ENCODE peak calls at places on chromosomes 1 and 21, in four cellular contexts. One of them, this sample, is unnamed.
A peak's percentile ranks its signal among the peaks of the same experiment; 100 is the strongest.

GRCh38 chr1:52502789-52503188 is 50.1 kb downstream of the TUT4 start:
- DNase-seq in lung: no peak
- DNase-seq in mammary epithelial cell: no peak
- DNase-seq in astrocyte: no peak
- DNase-seq in this sample: no peak

GRCh38 chr1:39841429-39841828 is 41.9 kb downstream of the TRIT1 start:
- DNase-seq in astrocyte: no peak
- DNase-seq in mammary epithelial cell: no peak
- DNase-seq in lung: no peak
- DNase-seq in this sample: no peak

GRCh38 chr1:52296345-52296744 is 69.7 kb downstream of the CC2D1B start:
- DNase-seq in astrocyte: peak; percentile 46
- DNase-seq in mammary epithelial cell: peak; percentile 59
- DNase-seq in lung: no peak
- DNase-seq in this sample: no peak

GRCh38 chr1:8374356-8374755 is 56.4 kb downstream of the SLC45A1 start:
- DNase-seq in mammary epithelial cell: no peak
- DNase-seq in astrocyte: no peak
- DNase-seq in lung: no peak
- DNase-seq in this sample: no peak

GRCh38 chr1:95195046-95195445 is 39.0 kb upstream of the RWDD3 start:
- DNase-seq in astrocyte: no peak
- DNase-seq in mammary epithelial cell: no peak
- DNase-seq in lung: no peak
- DNase-seq in this sample: no peak

GRCh38 chr1:62457955-62458354 is 21.1 kb downstream of the USP1 start:
- DNase-seq in mammary epithelial cell: no peak
- DNase-seq in lung: no peak
- DNase-seq in astrocyte: no peak
- DNase-seq in this sample: no peak

GRCh38 chr1:48462716-48463285 is 9.2 kb downstream of the SPATA6 start:
- DNase-seq in mammary epithelial cell: no peak
- DNase-seq in astrocyte: no peak
- DNase-seq in lung: no peak
- DNase-seq in this sample: no peak

GRCh38 chr21:42991992-42992740 is 17.8 kb downstream of the PKNOX1 start:
- DNase-seq in lung: peak; percentile 61
- DNase-seq in astrocyte: peak; percentile 89
- DNase-seq in mammary epithelial cell: peak; percentile 21
- DNase-seq in this sample: peak; percentile 82

GRCh38 chr1:172041689-172042088 is 200.4 kb downstream of the DNM3 start:
- DNase-seq in mammary epithelial cell: no peak
- DNase-seq in astrocyte: peak; percentile 29
- DNase-seq in lung: no peak
- DNase-seq in this sample: no peak

GRCh38 chr1:51833700-51834099 is 44.8 kb downstream of the NRDC start:
- DNase-seq in astrocyte: peak; percentile 4
- DNase-seq in mammary epithelial cell: no peak
- DNase-seq in lung: no peak
- DNase-seq in this sample: no peak

GRCh38 chr21:36032647-36033406 is 27.5 kb downstream of the SETD4 start:
- DNase-seq in mammary epithelial cell: no peak
- DNase-seq in lung: no peak
- DNase-seq in astrocyte: no peak
- DNase-seq in this sample: no peak

GRCh38 chr1:245067257-245067656 is 87.5 kb upstream of the KIF26B start:
- DNase-seq in lung: no peak
- DNase-seq in astrocyte: peak; percentile 61
- DNase-seq in mammary epithelial cell: no peak
- DNase-seq in this sample: no peak

GRCh38 chr1:154717467-154718004 is 109.5 kb upstream of the ADAR start:
- DNase-seq in astrocyte: no peak
- DNase-seq in lung: no peak
- DNase-seq in mammary epithelial cell: no peak
- DNase-seq in this sample: no peak

GRCh38 chr1:110551278-110551809 is 32.4 kb upstream of the KCNA10 start:
- DNase-seq in astrocyte: no peak
- DNase-seq in lung: no peak
- DNase-seq in mammary epithelial cell: no peak
- DNase-seq in this sample: no peak
- H3K4me3 ChIP-seq in astrocyte: no peak overlapping the region
- H3K4me3 ChIP-seq in lung: no peak overlapping the region
- H3K4me3 ChIP-seq in mammary epithelial cell: no peak overlapping the region
- H3K4me3 ChIP-seq in this sample: no peak overlapping the region

DNA sequence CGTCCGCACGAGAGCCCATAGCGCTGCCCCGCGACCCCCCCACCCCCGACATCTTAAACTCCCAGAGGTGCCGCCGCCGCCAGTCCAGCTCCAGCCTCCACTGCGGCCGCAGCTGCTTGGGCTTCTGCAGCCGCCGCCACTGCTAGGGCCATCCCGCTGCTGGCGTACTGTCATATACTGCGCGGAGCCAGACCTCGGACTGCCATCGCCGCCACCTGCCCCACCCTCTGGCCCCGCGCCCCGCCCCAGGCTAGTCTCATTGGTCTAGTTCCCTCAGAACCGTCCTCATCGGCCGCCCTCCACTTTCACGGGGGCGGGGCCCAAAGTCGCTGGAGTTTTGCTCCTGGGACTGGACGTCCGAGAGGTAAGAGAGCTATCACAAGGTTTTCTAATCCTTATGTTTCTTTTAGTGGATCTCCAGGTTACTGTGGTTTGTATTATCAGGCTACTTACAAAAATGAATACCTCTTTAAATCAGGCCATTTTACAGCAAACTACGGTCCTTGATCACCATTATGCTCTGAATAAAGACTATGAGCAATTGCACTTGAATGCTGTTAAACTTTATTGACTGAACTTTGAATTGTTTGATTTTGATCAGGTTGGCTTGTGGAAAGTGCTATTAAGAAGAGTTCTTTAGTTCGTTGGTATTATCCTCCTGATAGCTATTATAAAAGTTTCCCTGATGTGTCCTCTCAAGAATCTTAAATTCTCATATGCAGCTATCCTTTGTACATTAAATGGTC is 2.8 kb upstream of the CD1D start:
- DNase-seq in astrocyte: peak; percentile 38
- DNase-seq in mammary epithelial cell: peak; percentile 81
- DNase-seq in lung: peak; percentile 94
- DNase-seq in this sample: peak; percentile 92
- H3K27me3 ChIP-seq in astrocyte: peaks cover 48% of the 10 kb centered on the region
- H3K27me3 ChIP-seq in mammary epithelial cell: no peaks in the 10 kb centered on the region
- H3K27me3 ChIP-seq in lung: no peaks in the 10 kb centered on the region
- H3K27me3 ChIP-seq in this sample: peaks cover 45% of the 10 kb centered on the region

DNA sequence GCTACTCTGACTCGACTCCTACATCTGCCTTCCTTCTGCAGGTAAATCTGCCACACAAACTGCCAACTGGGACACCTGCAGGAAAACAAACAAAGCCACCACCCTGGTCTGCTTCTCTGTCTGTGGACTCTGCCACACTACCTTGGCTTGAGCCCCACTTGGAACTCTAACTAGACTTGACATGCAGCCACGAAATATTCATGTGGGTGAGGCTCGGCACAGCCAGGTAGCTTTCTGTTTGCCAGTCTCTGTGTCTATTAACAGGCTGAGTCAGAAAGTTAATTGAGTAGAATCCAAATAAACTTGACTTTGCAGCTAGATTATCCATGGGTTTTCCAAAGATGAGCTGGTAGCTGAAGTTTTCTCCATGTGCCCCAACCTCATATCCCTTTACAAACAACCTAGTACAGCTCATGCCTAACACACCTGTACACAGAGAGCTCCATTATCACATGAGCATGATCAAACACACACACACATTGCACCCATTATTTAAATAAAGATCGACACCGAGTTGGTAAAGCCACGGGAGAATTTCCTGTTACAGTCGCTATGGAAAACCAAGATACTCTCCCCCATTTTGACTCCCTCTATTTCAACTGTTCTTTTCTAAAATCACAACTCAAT is 811 bp downstream of the C1orf116 start:
- DNase-seq in lung: no peak
- DNase-seq in astrocyte: no peak
- DNase-seq in mammary epithelial cell: peak; percentile 60
- DNase-seq in this sample: no peak
- H3K4me3 ChIP-seq in lung: peak overlapping the region; percentile 53
- H3K4me3 ChIP-seq in astrocyte: no peak overlapping the region
- H3K4me3 ChIP-seq in mammary epithelial cell: peak overlapping the region; percentile 78
- H3K4me3 ChIP-seq in this sample: no peak overlapping the region

DNA sequence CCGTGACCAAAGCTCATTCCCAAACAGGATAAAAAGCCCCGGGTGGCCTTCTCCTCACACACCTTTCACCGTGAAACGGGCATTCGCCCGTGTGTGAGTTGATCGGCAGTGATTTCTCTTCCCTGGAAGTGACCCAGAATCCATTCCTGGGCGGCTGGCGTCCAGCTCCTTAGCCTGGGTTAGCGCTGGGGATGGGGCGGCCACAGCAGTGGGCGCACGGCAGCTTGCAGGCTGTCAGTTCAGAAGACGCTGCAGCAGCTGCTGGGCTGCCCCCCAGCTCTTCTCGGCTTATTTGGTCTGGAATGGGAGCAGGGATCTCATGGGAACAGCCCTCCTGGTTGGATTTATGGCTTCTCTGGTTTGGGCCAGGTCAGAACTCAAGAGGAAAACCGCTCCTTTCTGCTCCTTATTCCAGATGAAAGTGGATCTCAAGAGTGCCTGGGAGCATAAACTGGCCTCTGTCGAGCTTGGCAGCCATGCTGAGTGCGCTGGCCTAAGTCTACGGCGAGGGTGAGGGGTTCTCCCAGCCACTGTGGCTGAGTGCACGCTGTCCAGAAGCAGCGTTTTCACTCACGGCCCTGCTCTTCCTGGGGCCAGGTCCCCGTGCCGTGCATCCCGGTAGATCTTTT is 148.2 kb downstream of the PRDM16 start:
- DNase-seq in mammary epithelial cell: no peak
- DNase-seq in lung: no peak
- DNase-seq in astrocyte: peak; percentile 2
- DNase-seq in this sample: no peak
- H3K27me3 ChIP-seq in mammary epithelial cell: no peaks in the 10 kb centered on the region
- H3K27me3 ChIP-seq in lung: no peaks in the 10 kb centered on the region
- H3K27me3 ChIP-seq in astrocyte: peaks cover 16% of the 10 kb centered on the region
- H3K27me3 ChIP-seq in this sample: no peaks in the 10 kb centered on the region

GRCh38 chr1:9852004-9852403 is 28.2 kb upstream of the CLSTN1 start:
- DNase-seq in astrocyte: no peak
- DNase-seq in lung: no peak
- DNase-seq in mammary epithelial cell: no peak
- DNase-seq in this sample: no peak

GRCh38 chr1:9848022-9848421 is 24.3 kb upstream of the CLSTN1 start:
- DNase-seq in mammary epithelial cell: no peak
- DNase-seq in lung: no peak
- DNase-seq in astrocyte: no peak
- DNase-seq in this sample: no peak

GRCh38 chr1:9850442-9851162 is 26.8 kb upstream of the CLSTN1 start:
- DNase-seq in astrocyte: no peak
- DNase-seq in mammary epithelial cell: no peak
- DNase-seq in lung: no peak
- DNase-seq in this sample: no peak

GRCh38 chr1:9849691-9850441 is 26.1 kb upstream of the CLSTN1 start:
- DNase-seq in mammary epithelial cell: no peak
- DNase-seq in astrocyte: no peak
- DNase-seq in lung: no peak
- DNase-seq in this sample: no peak

DNA sequence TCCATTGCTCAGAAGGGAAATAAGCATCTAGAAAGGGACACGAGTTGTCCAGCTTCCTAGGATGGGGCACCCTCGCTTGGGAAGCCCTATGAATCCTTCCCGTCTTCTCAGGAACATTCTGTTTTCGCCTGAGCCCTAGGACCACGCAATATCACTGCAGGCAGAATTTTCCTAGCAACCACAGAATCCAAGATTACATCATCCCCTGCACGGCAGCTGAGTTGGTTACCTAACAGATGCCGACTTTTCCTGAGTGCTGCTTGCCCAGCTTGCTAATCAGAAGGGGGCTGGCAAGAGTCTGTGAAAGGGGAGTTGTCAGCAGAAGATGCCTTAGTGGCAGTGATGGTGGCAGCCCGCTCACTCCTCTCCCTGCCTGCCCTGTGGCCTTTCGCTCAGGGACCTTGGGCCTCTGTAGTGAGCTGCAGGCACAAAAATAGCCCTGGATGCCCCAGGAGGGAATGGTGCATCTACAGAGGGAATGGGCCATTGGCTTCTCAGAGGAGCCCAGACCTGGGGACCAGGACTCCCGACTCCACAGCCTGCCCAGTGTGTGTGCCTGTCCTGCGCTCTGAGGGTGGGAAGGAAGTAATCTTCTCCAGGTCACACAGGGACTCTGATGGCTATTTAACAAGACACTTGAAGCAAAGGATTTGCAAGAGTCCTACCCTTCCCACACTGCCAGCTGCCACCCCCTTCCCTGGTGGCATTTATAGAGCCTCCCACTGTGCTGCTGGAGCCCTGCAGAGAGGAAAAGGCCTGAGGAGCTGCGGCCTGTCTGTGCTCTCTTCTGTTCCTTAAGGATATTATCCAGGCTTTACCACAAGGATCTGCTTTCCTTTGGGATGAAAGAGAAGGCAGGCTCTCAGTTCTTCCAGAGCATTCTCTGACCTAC is 28.9 kb upstream of the CLSTN1 start:
- DNase-seq in mammary epithelial cell: peak; percentile 80
- DNase-seq in lung: no peak
- DNase-seq in astrocyte: peak; percentile 67
- DNase-seq in this sample: no peak
- H3K4me3 ChIP-seq in mammary epithelial cell: no peak overlapping the region
- H3K4me3 ChIP-seq in lung: no peak overlapping the region
- H3K4me3 ChIP-seq in astrocyte: no peak overlapping the region
- H3K4me3 ChIP-seq in this sample: no peak overlapping the region

DNA sequence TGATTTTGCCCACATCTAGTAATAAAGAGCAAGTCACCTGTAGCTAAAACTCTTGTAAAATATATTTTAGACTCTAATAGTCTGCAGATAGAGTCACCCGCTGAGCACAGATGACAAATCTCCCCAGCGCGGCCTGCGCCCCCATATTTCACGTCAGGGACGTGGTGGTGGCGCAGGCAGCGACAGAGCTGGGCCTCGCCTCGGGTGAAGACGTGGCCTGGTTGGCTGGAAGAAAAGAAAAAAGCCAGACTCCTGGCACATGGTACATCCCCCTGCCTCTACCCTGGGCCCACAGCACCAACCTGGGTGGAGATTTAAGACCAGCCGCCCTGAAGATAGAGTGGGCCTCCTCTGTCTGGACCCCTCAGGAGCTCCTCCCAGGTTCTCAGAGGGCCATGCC is 6.0 kb upstream of the DMBX1 start:
- DNase-seq in astrocyte: no peak
- DNase-seq in lung: no peak
- DNase-seq in mammary epithelial cell: no peak
- DNase-seq in this sample: no peak
- H3K27me3 ChIP-seq in astrocyte: peaks cover 80% of the 10 kb centered on the region
- H3K27me3 ChIP-seq in lung: peaks cover 11% of the 10 kb centered on the region
- H3K27me3 ChIP-seq in mammary epithelial cell: peaks cover 12% of the 10 kb centered on the region
- H3K27me3 ChIP-seq in this sample: no peaks in the 10 kb centered on the region

This sample was measured in MG63.